ENCODE peak calls at places on chromosomes 5 and 9, in five cellular contexts. C is suprapubic skin, B is ovary, E is stomach, J is H1. M is an unnamed sample.
A peak's percentile ranks its signal among the peaks of the same experiment; 100 is the strongest.

GRCh38 chr9:127976943-127977871 is 3.6 kb downstream of the EEIG1 start:
- DNase-seq in B (no peak), E (no peak), J (no peak), C (no peak), M (no peak)

GRCh38 chr5:72509401-72509800 is 2.2 kb upstream of the ZNF366 start:
- DNase-seq in B (no peak), E (no peak), J (no peak), C (peak; percentile 86), M (no peak)

GRCh38 chr9:16732546-16732945 is 137.9 kb downstream of the BNC2 start:
- DNase-seq in E (no peak), B (no peak), J (no peak), C (no peak), M (no peak)

GRCh38 chr5:107104774-107105050 is 566.0 kb downstream of the EFNA5 start:
- DNase-seq in B (no peak), C (no peak), J (no peak), E (no peak), M (no peak)

GRCh38 chr5:60487885-60488425 is 212.0 kb downstream of the DEPDC1B start:
- DNase-seq in E (peak; percentile 74), B (no peak), J (no peak), C (no peak), M (no peak)

GRCh38 chr5:177431317-177432142 is 5.1 kb downstream of the GRK6 start:
- DNase-seq in B (no peak), C (no peak), E (peak; percentile 55), J (no peak), M (no peak)

GRCh38 chr9:87596862-87597261 is 99.2 kb downstream of the DAPK1 start:
- DNase-seq in C (no peak), E (peak; percentile 55), J (no peak), B (peak; percentile 55), M (peak; percentile 21)

GRCh38 chr5:112390327-112390726 is 28.8 kb downstream of the EPB41L4A start:
- DNase-seq in B (no peak), C (no peak), J (no peak), E (peak; percentile 58), M (no peak)

GRCh38 chr5:126681970-126682369 is 81.2 kb downstream of the PHAX start:
- DNase-seq in E (no peak), C (no peak), J (no peak), B (no peak), M (no peak)

GRCh38 chr5:102722930-102723329 is 32.2 kb upstream of the PAM start:
- DNase-seq in J (no peak), C (no peak), E (no peak), B (no peak), M (no peak)

GRCh38 chr5:107817951-107818350 is 147.2 kb upstream of the EFNA5 start:
- DNase-seq in B (no peak), E (no peak), J (no peak), C (no peak), M (no peak)

GRCh38 chr9:126070071-126070470 is 256.6 kb upstream of the MVB12B start:
- DNase-seq in E (no peak), B (no peak), C (no peak), J (no peak), M (no peak)

GRCh38 chr9:63859475-63860215 is 1425.4 kb downstream of the FOXD4L5 start:
- DNase-seq in C (no peak), B (peak; percentile 48), E (no peak), J (no peak), M (no peak)

GRCh38 chr9:69946800-69947437 is 96.7 kb upstream of the MAMDC2 start:
- DNase-seq in E (no peak), J (no peak), C (no peak), B (no peak), M (no peak)

GRCh38 chr5:177496111-177497010 is 1.0 kb downstream of the PDLIM7 start:
- DNase-seq in E (peak; percentile 51), J (no peak), B (peak; percentile 88), C (no peak), M (peak; percentile 56)

GRCh38 chr5:173513521-173513991 is 102.9 kb downstream of the BOD1 start:
- DNase-seq in B (no peak), E (no peak), J (no peak), C (no peak), M (no peak)

GRCh38 chr5:109823597-109823996 is 133.9 kb downstream of the MAN2A1 start:
- DNase-seq in B (no peak), E (no peak), J (no peak), C (no peak), M (no peak)

GRCh38 chr5:76785493-76785892 is 33.3 kb upstream of the F2RL1 start:
- DNase-seq in J (no peak), E (no peak), B (no peak), C (no peak), M (no peak)

GRCh38 chr5:128925973-128926372 is 39.3 kb upstream of the SLC27A6 start:
- DNase-seq in E (no peak), B (no peak), C (no peak), J (no peak), M (no peak)
- TF ChIP-seq EP300 in E (no peak), B (no peak), C (no peak), J (no peak), M (no peak)

DNA sequence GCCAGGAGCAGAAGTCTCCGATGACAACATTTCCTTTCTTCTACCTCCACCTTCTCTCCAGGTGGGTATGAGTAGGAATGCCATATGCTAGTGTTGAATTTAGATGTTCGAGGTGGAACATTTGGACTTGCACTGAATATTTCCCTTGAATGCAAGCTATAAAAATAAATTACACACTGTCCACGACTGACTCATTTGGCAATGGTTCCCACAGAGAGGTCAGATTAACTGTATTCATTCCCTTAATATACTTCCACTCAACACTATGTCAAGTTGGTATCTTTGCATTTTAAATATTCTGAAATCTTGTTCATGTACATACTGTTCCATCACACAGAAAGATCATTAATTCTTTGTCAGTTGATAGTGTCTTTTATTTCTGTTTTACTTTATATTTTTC is 222.6 kb upstream of the PIK3R1 start:
- DNase-seq in E (no peak), J (no peak), B (no peak), C (no peak), M (no peak)
- TF ChIP-seq POLR2A in E (no peak), J (no peak), B (no peak), C (no peak), M (no peak)

GRCh38 chr5:172102913-172103629 is 85.0 kb downstream of the STK10 start:
- DNase-seq in C (no peak), E (peak; percentile 67), B (no peak), J (no peak), M (no peak)
- H3K4me1 ChIP-seq in C (peaks cover 34% of the 10 kb centered on the region), E (peaks cover 29% of the 10 kb centered on the region), B (peaks cover 4% of the 10 kb centered on the region), J (peaks cover 21% of the 10 kb centered on the region), M (peaks cover 4% of the 10 kb centered on the region)

DNA sequence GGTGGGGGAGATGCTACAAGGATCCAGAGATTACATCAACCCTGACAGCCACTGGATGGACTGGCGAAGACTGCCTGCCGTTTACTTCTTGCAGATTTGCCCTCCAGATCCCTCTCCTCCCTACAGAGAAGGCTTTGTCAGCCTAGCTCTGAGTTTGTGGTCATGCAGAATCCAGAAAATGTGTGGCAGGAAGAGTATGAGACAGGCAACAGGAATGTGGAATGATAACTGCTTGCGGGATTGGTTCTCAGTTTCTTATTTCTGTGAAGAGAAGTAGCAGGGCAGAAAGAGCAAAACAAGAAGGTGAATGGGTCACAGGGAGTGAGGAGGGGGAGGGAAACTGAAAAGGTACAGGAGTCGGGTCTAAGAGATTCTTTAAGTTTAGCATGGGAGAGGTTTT is 129.6 kb downstream of the TLE1 start:
- DNase-seq in E (no peak), J (no peak), B (no peak), C (no peak), M (no peak)
- TF ChIP-seq EP300 in E (no peak), J (no peak), B (no peak), C (no peak), M (no peak)

DNA sequence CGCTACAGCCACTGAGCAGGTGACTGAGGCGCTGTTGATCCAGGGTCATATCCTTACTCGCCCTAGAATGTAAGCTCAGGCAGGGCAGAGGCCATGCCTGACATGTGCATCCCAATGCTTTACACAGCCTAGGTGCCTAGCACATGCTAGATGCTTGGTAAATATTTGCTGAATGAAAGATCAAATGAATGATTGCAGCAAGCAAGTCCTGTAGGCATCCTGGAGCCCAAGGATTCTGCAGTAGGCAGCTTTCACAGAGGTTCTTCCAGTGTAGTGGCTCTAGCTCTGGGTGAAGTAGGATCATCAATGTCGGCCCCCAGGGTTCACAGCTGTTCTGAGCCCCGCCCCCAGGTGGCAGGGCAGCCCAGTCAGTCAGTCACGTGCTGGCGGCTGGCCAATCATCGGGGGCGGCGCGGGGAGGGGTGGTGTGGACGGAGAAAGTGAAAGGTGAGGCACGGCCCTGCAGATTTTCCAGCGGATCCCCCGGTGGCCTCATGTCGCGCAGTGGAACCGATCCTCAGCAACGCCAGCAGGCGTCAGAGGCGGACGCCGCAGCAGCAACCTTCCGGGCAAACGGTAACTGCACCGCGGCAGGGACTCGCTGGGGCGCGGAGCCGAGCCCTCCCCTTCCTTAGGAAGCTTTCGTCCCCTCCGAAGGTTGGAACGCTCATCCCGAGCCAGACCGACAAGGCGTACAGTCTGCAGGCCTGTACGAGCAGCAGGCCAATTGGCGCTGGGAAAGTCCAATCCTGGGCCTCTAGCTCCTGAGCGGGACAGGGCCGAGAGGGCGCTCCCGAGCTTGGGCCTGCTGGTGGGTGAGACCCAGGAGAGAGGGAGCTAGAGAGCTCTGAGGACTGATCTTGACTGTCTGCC is at the start of gene GALT:
- DNase-seq in J (no peak), B (peak; percentile 93), E (peak; percentile 96), C (peak; percentile 98), M (peak; percentile 97)
- TF ChIP-seq POLR2A in J (peak; percentile 69), B (no peak), E (no peak), C (no peak), M (peak; percentile 59)

DNA sequence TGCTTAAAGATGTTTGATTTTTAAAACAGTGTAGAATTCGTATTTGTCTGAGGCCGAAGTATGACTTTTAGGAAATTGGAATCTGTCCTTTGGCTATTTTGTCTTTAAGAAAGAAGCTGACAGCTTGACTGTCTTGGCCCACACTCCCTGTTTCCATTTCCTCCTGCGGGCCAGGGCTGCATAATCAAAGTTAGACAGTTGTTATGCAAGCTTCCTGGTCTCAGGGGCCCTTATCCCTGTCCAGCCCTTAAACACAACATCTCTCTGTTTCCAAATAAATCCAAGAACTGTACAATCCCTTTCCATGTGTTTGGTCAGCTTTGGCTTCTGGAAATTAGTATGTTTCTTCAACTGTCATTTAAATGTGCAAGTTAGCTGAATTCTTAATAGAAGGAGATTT is 54.6 kb upstream of the ECM2 start:
- DNase-seq in E (no peak), C (no peak), J (no peak), B (peak; percentile 67), M (peak; percentile 80)
- H3K4me1 ChIP-seq in E (no peaks in the 10 kb centered on the region), C (peaks cover 33% of the 10 kb centered on the region), J (no peaks in the 10 kb centered on the region), B (peaks cover 6% of the 10 kb centered on the region), M (peaks cover 25% of the 10 kb centered on the region)

GRCh38 chr5:150312518-150312917 is 9.8 kb upstream of the ARSI start:
- DNase-seq in B (no peak), C (no peak), E (no peak), J (no peak), M (no peak)
- TF ChIP-seq EP300 in B (no peak), C (no peak), E (no peak), J (no peak), M (no peak)

GRCh38 chr5:140549237-140550144 is 2.0 kb downstream of the EIF4EBP3 start:
- DNase-seq in E (peak; percentile 86), B (no peak), C (peak; percentile 82), J (no peak), M (no peak)
- TF ChIP-seq POLR2A in E (no peak), B (no peak), C (no peak), J (peak; percentile 66), M (no peak)